ENCODE peak calls at places on chromosome 22, in ten cellular contexts. M is sigmoid colon; T is fibroblast of mammary gland; H is naive thymus-derived CD8-positive, alpha-beta T cell; C is substantia nigra; Q is BE2C; N is COR-L47; G is ecto neural progenitor cell; U is NCI-H460; R is activated effector memory CD4-positive, alpha-beta T cell treated with anti-CD3 and anti-CD28 coated beads, Interleukin-2, amount 50 U/mL, for 16 hours. V is an unnamed sample.

GRCh38 chr22:37255558-37256006 is 11.5 kb upstream of the RAC2 start:
- DNase-seq in T (no peak), M (no peak), N (no peak), C (no peak), U (no peak), Q (no peak), H (no peak), R (no peak), G (no peak), V (no peak)

GRCh38 chr22:29799217-29799680 is 32.1 kb downstream of the UQCR10 start:
- DNase-seq in R (no peak), U (peak), N (no peak), Q (peak), G (no peak), H (no peak), M (peak), C (peak), T (peak), V (no peak)

GRCh38 chr22:19121631-19122142 is 525 bp downstream of the DGCR2 start:
- DNase-seq in T (no peak), G (peak), N (peak), R (peak), H (no peak), Q (peak), C (no peak), U (peak), M (peak), V (peak)

GRCh38 chr22:44538071-44538470 is 40.0 kb upstream of the RTL6 start:
- DNase-seq in U (peak), C (no peak), N (no peak), G (no peak), R (no peak), T (peak), M (no peak), Q (no peak), H (no peak), V (no peak)

GRCh38 chr22:21045585-21046294 is at the start of gene LRRC74B:
- DNase-seq in T (peak), N (peak), Q (peak), H (peak), U (peak), R (peak), C (peak), G (peak), M (peak), V (peak)

GRCh38 chr22:43829448-43829821 is 17.3 kb upstream of the EFCAB6 start:
- DNase-seq in M (peak), H (no peak), U (no peak), T (no peak), C (no peak), R (peak), Q (peak), G (no peak), N (no peak), V (no peak)

GRCh38 chr22:46860562-46860961 is 98.1 kb downstream of the TBC1D22A start:
- DNase-seq in N (no peak), C (no peak), M (no peak), H (no peak), T (no peak), U (no peak), Q (no peak), G (no peak), R (no peak), V (no peak)

GRCh38 chr22:21074092-21074715 is 28.5 kb downstream of the LRRC74B start:
- DNase-seq in Q (no peak), T (peak), R (no peak), U (no peak), H (no peak), G (peak), N (no peak), C (no peak), M (no peak), V (no peak)

GRCh38 chr22:46996595-46997310 is 234.3 kb downstream of the TBC1D22A start:
- DNase-seq in N (peak), M (peak), R (no peak), C (no peak), G (no peak), H (no peak), T (no peak), U (no peak), Q (no peak), V (no peak)

GRCh38 chr22:44917372-44918165 is 92.2 kb downstream of the PHF21B start:
- DNase-seq in U (no peak), T (no peak), G (no peak), R (peak), C (no peak), N (no peak), M (peak), Q (no peak), H (no peak), V (no peak)

GRCh38 chr22:50612168-50612714 is 11.6 kb downstream of the MAPK8IP2 start:
- DNase-seq in U (no peak), G (no peak), C (no peak), R (no peak), Q (no peak), H (no peak), T (no peak), M (no peak), N (no peak), V (no peak)

GRCh38 chr22:30422481-30423295 is 2.9 kb upstream of the MTFP1 start:
- DNase-seq in U (peak), N (peak), M (peak), Q (peak), C (peak), T (peak), R (peak), H (no peak), G (peak), V (peak)

GRCh38 chr22:31995046-31995445 is 48.0 kb upstream of the SLC5A1 start:
- DNase-seq in C (no peak), U (no peak), Q (no peak), G (no peak), M (no peak), T (no peak), N (no peak), R (no peak), H (no peak), V (no peak)

GRCh38 chr22:35349704-35350538 is 31.0 kb upstream of the HMOX1 start:
- DNase-seq in N (peak), C (no peak), R (no peak), Q (peak), H (no peak), M (no peak), U (no peak), T (no peak), G (no peak), V (no peak)

GRCh38 chr22:35445933-35446332 is 46.0 kb downstream of the MCM5 start:
- DNase-seq in Q (no peak), T (peak), C (no peak), M (peak), U (no peak), N (no peak), G (no peak), R (no peak), H (no peak), V (no peak)

GRCh38 chr22:28172948-28173360 is 253.9 kb upstream of the PITPNB start:
- DNase-seq in T (no peak), Q (peak), R (no peak), H (no peak), C (no peak), N (peak), M (no peak), G (no peak), U (no peak), V (no peak)

GRCh38 chr22:26718905-26719304 is 61.5 kb downstream of the MIAT start:
- DNase-seq in G (no peak), R (no peak), H (no peak), C (no peak), T (peak), N (no peak), Q (no peak), M (no peak), U (no peak), V (no peak)

V was measured in activated CD8-positive, alpha-beta T cell treated with anti-CD3 and anti-CD28 coated beads, Interleukin-2, amount 10 ng/mL, durations not matched to agents 7 days and 5 days.